ENCODE peak calls at places on chromosomes 5 and 9, in seven cellular contexts. H, M, L, P, K, U and Q are unnamed samples.

GRCh38 chr5:148397968-148398595 is 14.3 kb downstream of the FBXO38 start:
- DNase-seq in H (peak; percentile 77), M (no peak), L (no peak), P (peak; percentile 63), K (no peak), U (no peak), Q (no peak)

GRCh38 chr9:38039090-38039906 is 29.7 kb downstream of the SHB start:
- DNase-seq in H (no peak), M (peak; percentile 58), L (no peak), P (no peak), K (peak; percentile 20), U (no peak), Q (no peak)

GRCh38 chr5:87850843-87851242 is 417.8 kb downstream of the TMEM161B start:
- DNase-seq in H (peak; percentile 97), M (no peak), L (no peak), P (no peak), K (no peak), U (peak; percentile 90), Q (no peak)

GRCh38 chr5:163401271-163401670 is 36.1 kb upstream of the CCNG1 start:
- DNase-seq in H (peak; percentile 24), M (no peak), L (no peak), P (no peak), K (no peak), U (no peak), Q (no peak)

GRCh38 chr5:142862585-142862984 is 92.4 kb downstream of the ARHGAP26 start:
- DNase-seq in H (no peak), M (no peak), L (no peak), P (no peak), K (no peak), U (no peak), Q (no peak)

GRCh38 chr5:157252741-157253465 is 13.0 kb upstream of the CYFIP2 start:
- DNase-seq in H (no peak), M (no peak), L (peak; percentile 65), P (no peak), K (no peak), U (no peak), Q (no peak)

GRCh38 chr9:75149841-75150241 is 61.5 kb downstream of the OSTF1 start:
- DNase-seq in H (no peak), M (no peak), L (no peak), P (no peak), K (no peak), U (no peak), Q (no peak)

GRCh38 chr9:16775330-16775729 is 95.1 kb downstream of the BNC2 start:
- DNase-seq in H (no peak), M (no peak), L (no peak), P (no peak), K (no peak), U (no peak), Q (no peak)

GRCh38 chr9:76413658-76414057 is 19.4 kb upstream of the RFK start:
- DNase-seq in H (no peak), M (no peak), L (no peak), P (no peak), K (no peak), U (no peak), Q (no peak)

GRCh38 chr9:109993250-109993978 is 213.4 kb downstream of the PALM2AKAP2 start:
- DNase-seq in H (no peak), M (no peak), L (no peak), P (no peak), K (no peak), U (no peak), Q (no peak)

GRCh38 chr5:52665544-52665943 is 122.2 kb upstream of the ITGA1 start:
- DNase-seq in H (no peak), M (no peak), L (no peak), P (no peak), K (no peak), U (no peak), Q (no peak)

GRCh38 chr5:179438041-179438441 is 92.8 kb upstream of the ADAMTS2 start:
- DNase-seq in H (no peak), M (no peak), L (no peak), P (no peak), K (no peak), U (no peak), Q (no peak)

GRCh38 chr9:105067895-105068580 is 140.1 kb upstream of the ABCA1 start:
- DNase-seq in H (no peak), M (no peak), L (no peak), P (no peak), K (no peak), U (no peak), Q (no peak)

GRCh38 chr5:149500922-149501582 is 50.2 kb downstream of the CSNK1A1 start:
- DNase-seq in H (no peak), M (no peak), L (no peak), P (no peak), K (no peak), U (no peak), Q (no peak)

GRCh38 chr9:132181796-132182521 is 20.1 kb downstream of the NTNG2 start:
- DNase-seq in H (no peak), M (no peak), L (no peak), P (no peak), K (no peak), U (peak; percentile 10), Q (no peak)

GRCh38 chr9:89842267-89842768 is 237.5 kb downstream of the GADD45G start:
- DNase-seq in H (no peak), M (no peak), L (no peak), P (no peak), K (no peak), U (no peak), Q (no peak)

GRCh38 chr5:174825587-174825986 is 101.2 kb downstream of the MSX2 start:
- DNase-seq in H (no peak), M (no peak), L (no peak), P (no peak), K (no peak), U (no peak), Q (no peak)

GRCh38 chr9:18238254-18238653 is 235.7 kb upstream of the ADAMTSL1 start:
- DNase-seq in H (peak; percentile 25), M (peak; percentile 40), L (no peak), P (no peak), K (no peak), U (no peak), Q (no peak)

GRCh38 chr5:141412853-141413539 is at the start of gene PCDHGA10:
- DNase-seq in H (peak; percentile 35), M (peak; percentile 40), L (peak; percentile 35), P (peak; percentile 67), K (peak; percentile 37), U (no peak), Q (peak; percentile 17)

GRCh38 chr5:141504216-141504615 is 15.3 kb downstream of the PCDHGC5 start:
- DNase-seq in H (no peak), M (no peak), L (no peak), P (no peak), K (no peak), U (no peak), Q (no peak)